ENCODE peak calls at places on chromosomes 3 and 15, in nine cellular contexts. Z, Q, D, P, A, T, X, W and H are unnamed samples.

GRCh38 chr3:44892689-44893088 is 18.3 kb downstream of the TGM4 start:
- DNase-seq in Z (no peak), Q (no peak), D (no peak), P (no peak), A (no peak), T (no peak), X (no peak), W (no peak), H (no peak)

GRCh38 chr3:123444023-123444422 is 4.9 kb downstream of the ADCY5 start:
- DNase-seq in Z (no peak), Q (no peak), D (no peak), P (no peak), A (no peak), T (no peak), X (no peak), W (no peak), H (no peak)

GRCh38 chr3:128488636-128488994 is 4.4 kb downstream of the GATA2 start:
- DNase-seq in Z (no peak), Q (no peak), D (no peak), P (no peak), A (no peak), T (no peak), X (no peak), W (no peak), H (no peak)

GRCh38 chr15:28914046-28914445 is 28.3 kb downstream of the APBA2 start:
- DNase-seq in Z (no peak), Q (no peak), D (no peak), P (no peak), A (no peak), T (no peak), X (no peak), W (no peak), H (no peak)

GRCh38 chr3:42172047-42172654 is 81.0 kb downstream of the TRAK1 start:
- DNase-seq in Z (no peak), Q (no peak), D (no peak), P (peak; percentile 32), A (no peak), T (no peak), X (no peak), W (no peak), H (no peak)

GRCh38 chr3:170809975-170810357 is 60.0 kb downstream of the RPL22L1 start:
- DNase-seq in Z (no peak), Q (no peak), D (no peak), P (no peak), A (no peak), T (no peak), X (no peak), W (no peak), H (no peak)

GRCh38 chr15:80174017-80174746 is 21.4 kb downstream of the FAH start:
- DNase-seq in Z (no peak), Q (no peak), D (no peak), P (peak; percentile 74), A (no peak), T (no peak), X (no peak), W (no peak), H (no peak)

GRCh38 chr15:82056900-82057825 is 11.3 kb upstream of the MEX3B start:
- DNase-seq in Z (no peak), Q (no peak), D (no peak), P (no peak), A (no peak), T (no peak), X (no peak), W (no peak), H (no peak)

GRCh38 chr3:44885618-44886017 is 11.2 kb downstream of the TGM4 start:
- DNase-seq in Z (no peak), Q (no peak), D (peak; percentile 76), P (no peak), A (no peak), T (no peak), X (no peak), W (no peak), H (no peak)

GRCh38 chr3:186360779-186361178 is 1.3 kb downstream of the DGKG start:
- DNase-seq in Z (no peak), Q (no peak), D (no peak), P (peak; percentile 67), A (no peak), T (no peak), X (peak; percentile 88), W (no peak), H (no peak)

GRCh38 chr3:133135303-133135702 is 97.1 kb downstream of the TMEM108 start:
- DNase-seq in Z (no peak), Q (no peak), D (no peak), P (no peak), A (no peak), T (no peak), X (no peak), W (no peak), H (no peak)

GRCh38 chr3:6097021-6097420 is 763.9 kb upstream of the GRM7 start:
- DNase-seq in Z (no peak), Q (no peak), D (no peak), P (no peak), A (no peak), T (no peak), X (no peak), W (no peak), H (no peak)

GRCh38 chr3:189229421-189229820 is 57.6 kb downstream of the TPRG1 start:
- DNase-seq in Z (no peak), Q (no peak), D (peak; percentile 4), P (no peak), A (no peak), T (no peak), X (no peak), W (no peak), H (no peak)

GRCh38 chr3:71926242-71926560 is 141.3 kb upstream of the PROK2 start:
- DNase-seq in Z (no peak), Q (peak; percentile 50), D (peak; percentile 26), P (no peak), A (no peak), T (no peak), X (no peak), W (peak; percentile 51), H (no peak)

GRCh38 chr3:130645261-130645660 is 101.4 kb downstream of the PIK3R4 start:
- DNase-seq in Z (no peak), Q (no peak), D (no peak), P (no peak), A (no peak), T (no peak), X (peak; percentile 12), W (no peak), H (no peak)

GRCh38 chr3:43765417-43766030 is 74.8 kb downstream of the ABHD5 start:
- DNase-seq in Z (no peak), Q (no peak), D (no peak), P (no peak), A (no peak), T (no peak), X (no peak), W (no peak), H (no peak)

GRCh38 chr15:36757189-36757814 is 177.9 kb downstream of the CDIN1 start:
- DNase-seq in Z (no peak), Q (no peak), D (no peak), P (no peak), A (no peak), T (no peak), X (no peak), W (no peak), H (no peak)

GRCh38 chr15:31467361-31467760 is 140.7 kb downstream of the KLF13 start:
- DNase-seq in Z (no peak), Q (no peak), D (no peak), P (no peak), A (no peak), T (no peak), X (no peak), W (peak; percentile 18), H (no peak)

DNA sequence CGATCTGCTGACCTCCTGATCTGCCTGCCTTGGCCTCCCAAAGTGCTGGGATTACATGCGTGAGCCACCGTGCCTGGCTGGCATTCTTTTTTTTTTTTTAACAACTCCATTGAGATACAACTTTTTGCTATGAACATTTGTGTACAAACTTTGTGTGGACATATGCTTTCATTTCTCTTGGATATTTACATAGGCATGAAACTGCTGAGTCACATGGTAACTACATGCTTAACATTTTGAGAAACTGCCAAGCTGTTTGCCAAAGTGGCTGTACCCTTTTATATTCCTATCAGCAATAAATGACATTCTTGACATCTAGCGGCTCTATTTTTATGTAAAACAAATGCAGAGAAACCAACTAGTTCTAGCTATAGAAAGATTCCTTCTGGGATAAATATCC is 8.7 kb upstream of the YEATS2 start:
- DNase-seq in Z (no peak), Q (no peak), D (peak; percentile 31), P (no peak), A (no peak), T (no peak), X (no peak), W (no peak), H (no peak)
- TF ChIP-seq EP300 in Z (no peak), Q (no peak), D (no peak), P (no peak), A (no peak), T (no peak), X (no peak), W (no peak), H (no peak)

GRCh38 chr3:126750760-126751129 is 46.7 kb downstream of the CHCHD6 start:
- DNase-seq in Z (no peak), Q (no peak), D (no peak), P (no peak), A (no peak), T (no peak), X (no peak), W (no peak), H (peak; percentile 26)

GRCh38 chr3:126749931-126750759 is 46.1 kb downstream of the CHCHD6 start:
- DNase-seq in Z (no peak), Q (no peak), D (no peak), P (no peak), A (no peak), T (no peak), X (no peak), W (no peak), H (peak; percentile 62)

GRCh38 chr3:126753191-126754160 is 49.4 kb downstream of the CHCHD6 start:
- DNase-seq in Z (no peak), Q (no peak), D (no peak), P (no peak), A (no peak), T (no peak), X (no peak), W (no peak), H (no peak)

GRCh38 chr3:126752303-126753190 is 48.5 kb downstream of the CHCHD6 start:
- DNase-seq in Z (peak; percentile 55), Q (peak; percentile 74), D (peak; percentile 65), P (peak; percentile 85), A (peak; percentile 73), T (peak; percentile 30), X (no peak), W (peak; percentile 76), H (peak; percentile 88)

GRCh38 chr3:126751611-126752302 is 47.7 kb downstream of the CHCHD6 start:
- DNase-seq in Z (no peak), Q (no peak), D (no peak), P (no peak), A (no peak), T (no peak), X (no peak), W (no peak), H (peak; percentile 40)
- TF ChIP-seq EP300 in Z (no peak), Q (no peak), D (no peak), P (no peak), A (no peak), T (no peak), X (no peak), W (no peak), H (no peak)

GRCh38 chr3:51698209-51698608 is 8.7 kb upstream of the GRM2 start:
- DNase-seq in Z (no peak), Q (no peak), D (no peak), P (no peak), A (no peak), T (no peak), X (no peak), W (no peak), H (no peak)
- TF ChIP-seq EP300 in Z (no peak), Q (no peak), D (no peak), P (no peak), A (no peak), T (no peak), X (no peak), W (no peak), H (no peak)

GRCh38 chr3:127085576-127085975 is 102.7 kb downstream of the PLXNA1 start:
- DNase-seq in Z (no peak), Q (no peak), D (no peak), P (no peak), A (no peak), T (no peak), X (no peak), W (no peak), H (no peak)
- TF ChIP-seq EP300 in Z (no peak), Q (no peak), D (no peak), P (no peak), A (no peak), T (no peak), X (no peak), W (no peak), H (no peak)